ENCODE peak calls at places on chromosomes 2 and 18, in four cellular contexts. G, S, E and A are unnamed samples.
A peak's percentile ranks its signal among the peaks of the same experiment; 100 is the strongest.

GRCh38 chr2:241582328-241582727 is 23.8 kb downstream of the BOK start:
- DNase-seq in G (no peak), S (no peak), E (no peak), A (no peak)

GRCh38 chr2:28662468-28663095 is 89.0 kb upstream of the PPP1CB start:
- DNase-seq in G (no peak), S (peak; percentile 87), E (peak; percentile 82), A (no peak)

GRCh38 chr2:63192889-63193778 is 142.5 kb downstream of the OTX1 start:
- DNase-seq in G (no peak), S (no peak), E (no peak), A (no peak)

GRCh38 chr2:65991864-65992554 is 442.9 kb upstream of the MEIS1 start:
- DNase-seq in G (no peak), S (no peak), E (no peak), A (no peak)

GRCh38 chr2:54838585-54839035 is 115.1 kb downstream of the EML6 start:
- DNase-seq in G (peak; percentile 63), S (peak; percentile 36), E (peak; percentile 59), A (peak; percentile 28)

GRCh38 chr2:165239230-165239629 is at the start of gene SCN2A:
- DNase-seq in G (peak; percentile 5), S (no peak), E (no peak), A (no peak)

GRCh38 chr2:113198790-113199612 is 25.2 kb downstream of the PSD4 start:
- DNase-seq in G (peak; percentile 93), S (no peak), E (peak; percentile 51), A (peak; percentile 84)

GRCh38 chr2:176088048-176088936 is 4.2 kb upstream of the HOXD13 start:
- DNase-seq in G (peak; percentile 43), S (no peak), E (peak; percentile 51), A (peak; percentile 59)

GRCh38 chr2:196479350-196479749 is 160.2 kb upstream of the CCDC150 start:
- DNase-seq in G (no peak), S (no peak), E (peak; percentile 34), A (no peak)

GRCh38 chr2:156464106-156464505 is 27.9 kb downstream of the GPD2 start:
- DNase-seq in G (no peak), S (no peak), E (no peak), A (no peak)

GRCh38 chr2:9767656-9768281 is 75.5 kb upstream of the TAF1B start:
- DNase-seq in G (no peak), S (no peak), E (no peak), A (no peak)

GRCh38 chr2:47057732-47058012 is 97.4 kb downstream of the STPG4 start:
- DNase-seq in G (no peak), S (no peak), E (no peak), A (no peak)

GRCh38 chr2:127735044-127735443 is 33.7 kb downstream of the SFT2D3 start:
- DNase-seq in G (no peak), S (no peak), E (no peak), A (no peak)

GRCh38 chr18:64164883-64165282 is 16.0 kb upstream of the LINC00305 start:
- DNase-seq in G (no peak), S (no peak), E (no peak), A (no peak)

GRCh38 chr18:73147591-73147990 is 279.8 kb upstream of the NETO1 start:
- DNase-seq in G (no peak), S (no peak), E (no peak), A (no peak)

GRCh38 chr2:215870088-215870490 is 143.3 kb downstream of the MREG start:
- DNase-seq in G (peak; percentile 38), S (no peak), E (peak; percentile 40), A (peak; percentile 22)

GRCh38 chr2:113910110-113910717 is 20.3 kb downstream of the ACTR3 start:
- DNase-seq in G (no peak), S (no peak), E (no peak), A (no peak)

GRCh38 chr2:236825989-236826510 is 256.4 kb downstream of the ACKR3 start:
- DNase-seq in G (no peak), S (no peak), E (no peak), A (no peak)

GRCh38 chr2:237400199-237400598 is 13.8 kb downstream of the COL6A3 start:
- DNase-seq in G (no peak), S (no peak), E (no peak), A (no peak)

GRCh38 chr2:177255227-177255601 is 9.3 kb downstream of the NFE2L2 start:
- DNase-seq in G (no peak), S (no peak), E (no peak), A (no peak)

GRCh38 chr2:177253704-177254103 is 10.8 kb downstream of the NFE2L2 start:
- DNase-seq in G (no peak), S (no peak), E (no peak), A (no peak)

GRCh38 chr2:177254433-177255226 is 9.9 kb downstream of the NFE2L2 start:
- DNase-seq in G (no peak), S (no peak), E (no peak), A (peak; percentile 31)

GRCh38 chr2:177251165-177251542 is 13.4 kb downstream of the NFE2L2 start:
- DNase-seq in G (no peak), S (no peak), E (no peak), A (no peak)

GRCh38 chr2:177252808-177253531 is 11.6 kb downstream of the NFE2L2 start:
- DNase-seq in G (no peak), S (no peak), E (no peak), A (no peak)
- H3K4me1 ChIP-seq in G (peaks cover 53% of the 10 kb centered on the region), S (peaks cover 81% of the 10 kb centered on the region), E (peaks cover 81% of the 10 kb centered on the region), A (peaks cover 100% of the 10 kb centered on the region)

GRCh38 chr2:137659616-137660015 is 304.7 kb upstream of the HNMT start:
- DNase-seq in G (peak; percentile 1), S (no peak), E (no peak), A (no peak)
- TF ChIP-seq CTCF in G (no peak), S (no peak), E (no peak), A (no peak)

DNA sequence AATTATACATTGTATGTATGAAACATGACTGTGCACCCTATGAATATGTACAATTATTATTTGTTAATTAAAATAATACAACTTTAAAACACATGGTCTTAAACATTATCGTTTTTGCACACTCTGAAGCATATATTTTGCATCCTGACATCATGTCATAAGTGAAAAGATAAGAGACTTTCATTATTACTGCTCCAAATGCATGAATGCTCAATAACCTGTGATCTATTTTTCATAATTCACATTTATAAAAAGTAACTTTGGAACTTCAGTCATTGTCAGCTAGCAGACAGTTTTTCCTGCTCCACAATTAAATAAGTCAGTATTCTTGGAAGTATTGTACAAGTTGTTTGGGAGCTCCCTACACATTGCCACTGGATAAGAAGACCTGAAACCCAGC is 1.3 kb upstream of the ITPRIPL1 start:
- DNase-seq in G (no peak), S (no peak), E (no peak), A (no peak)
- H3K4me1 ChIP-seq in G (peaks cover 22% of the 10 kb centered on the region), S (peaks cover 5% of the 10 kb centered on the region), E (peaks cover 19% of the 10 kb centered on the region), A (peaks cover 2% of the 10 kb centered on the region)

DNA sequence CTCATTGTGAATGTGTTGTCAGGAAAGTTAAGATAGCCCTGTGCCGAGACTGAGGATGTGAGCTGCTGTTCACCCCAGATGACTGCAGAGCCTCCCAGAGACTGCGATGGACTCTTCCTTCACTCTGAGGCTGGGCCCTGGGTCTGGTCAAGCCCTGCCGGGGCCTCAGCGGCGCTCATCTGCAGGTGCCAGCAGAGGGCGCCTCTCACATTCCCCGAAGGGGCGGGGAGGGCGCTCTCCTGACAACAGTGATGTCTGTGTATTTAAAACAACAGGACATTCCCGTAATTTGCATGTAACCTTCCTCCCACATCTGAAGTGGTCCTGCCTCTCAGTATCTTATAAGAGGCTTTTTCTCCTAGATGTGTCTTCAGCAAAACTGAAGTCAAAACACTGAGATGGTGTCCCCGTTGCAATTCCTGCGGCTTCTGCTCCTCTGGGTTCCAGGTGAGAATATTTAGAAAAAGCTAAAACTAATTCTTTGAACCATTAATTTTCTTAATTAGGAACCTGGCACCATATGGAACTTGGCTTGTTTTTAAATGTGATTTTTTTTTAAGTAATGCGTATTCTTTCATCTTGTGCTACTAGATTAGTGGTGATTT is 1377.9 kb downstream of the RPIA start:
- DNase-seq in G (peak; percentile 29), S (no peak), E (no peak), A (peak; percentile 16)
- TF ChIP-seq CTCF in G (peak; percentile 54), S (no peak), E (no peak), A (peak; percentile 41)

GRCh38 chr2:101517753-101518152 is 42.8 kb upstream of the RFX8 start:
- DNase-seq in G (peak; percentile 29), S (no peak), E (no peak), A (no peak)

GRCh38 chr2:101516833-101517690 is 42.1 kb upstream of the RFX8 start:
- DNase-seq in G (peak; percentile 53), S (no peak), E (no peak), A (no peak)

GRCh38 chr2:101520246-101520645 is 45.3 kb upstream of the RFX8 start:
- DNase-seq in G (no peak), S (no peak), E (no peak), A (no peak)

GRCh38 chr2:101519173-101519492 is 44.2 kb upstream of the RFX8 start:
- DNase-seq in G (no peak), S (no peak), E (no peak), A (no peak)

DNA sequence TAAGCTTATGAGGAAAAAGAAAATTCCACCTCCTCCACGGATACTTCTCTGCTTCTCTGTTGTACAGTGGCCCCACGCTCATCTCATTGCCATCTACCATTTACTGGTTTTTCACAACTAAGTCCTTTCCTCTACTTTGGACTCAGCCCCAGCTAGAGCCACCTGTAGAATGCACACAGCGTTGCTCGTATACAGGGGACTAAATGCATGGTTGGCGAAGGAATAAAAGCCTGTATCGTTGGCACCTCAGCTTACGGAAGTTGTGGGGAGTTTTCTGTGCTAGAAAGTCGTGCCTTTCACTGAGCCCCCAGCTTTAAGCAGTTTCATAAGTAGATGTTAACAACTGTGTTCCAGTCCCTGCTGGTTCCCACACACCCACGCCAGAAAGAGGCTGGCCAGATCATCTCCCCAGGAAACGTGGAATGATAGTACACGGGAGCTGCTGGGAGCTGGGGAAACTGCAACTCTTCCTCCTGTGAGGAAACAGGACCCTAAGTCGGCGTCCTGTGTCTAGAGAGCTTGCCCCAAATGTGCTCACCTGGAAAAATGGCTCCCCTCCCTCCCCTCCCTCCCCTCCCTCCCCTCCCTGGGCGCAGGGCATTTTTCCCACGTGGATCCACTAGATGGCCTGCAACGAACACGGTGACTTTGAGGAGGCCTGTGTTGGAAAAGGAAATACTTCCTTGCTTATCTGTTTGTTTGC is 43.7 kb upstream of the RFX8 start:
- DNase-seq in G (peak; percentile 52), S (no peak), E (no peak), A (peak; percentile 39)
- H3K4me1 ChIP-seq in G (peaks cover 55% of the 10 kb centered on the region), S (peaks cover 5% of the 10 kb centered on the region), E (peaks cover 9% of the 10 kb centered on the region), A (peaks cover 30% of the 10 kb centered on the region)

GRCh38 chr2:239137165-239137889 is 263.5 kb downstream of the HDAC4 start:
- DNase-seq in G (no peak), S (no peak), E (no peak), A (no peak)

GRCh38 chr2:239136762-239137161 is 264.1 kb downstream of the HDAC4 start:
- DNase-seq in G (no peak), S (no peak), E (no peak), A (no peak)

GRCh38 chr2:239139101-239139500 is 261.7 kb downstream of the HDAC4 start:
- DNase-seq in G (no peak), S (no peak), E (no peak), A (no peak)

GRCh38 chr2:239138610-239139009 is 262.2 kb downstream of the HDAC4 start:
- DNase-seq in G (no peak), S (no peak), E (no peak), A (no peak)

DNA sequence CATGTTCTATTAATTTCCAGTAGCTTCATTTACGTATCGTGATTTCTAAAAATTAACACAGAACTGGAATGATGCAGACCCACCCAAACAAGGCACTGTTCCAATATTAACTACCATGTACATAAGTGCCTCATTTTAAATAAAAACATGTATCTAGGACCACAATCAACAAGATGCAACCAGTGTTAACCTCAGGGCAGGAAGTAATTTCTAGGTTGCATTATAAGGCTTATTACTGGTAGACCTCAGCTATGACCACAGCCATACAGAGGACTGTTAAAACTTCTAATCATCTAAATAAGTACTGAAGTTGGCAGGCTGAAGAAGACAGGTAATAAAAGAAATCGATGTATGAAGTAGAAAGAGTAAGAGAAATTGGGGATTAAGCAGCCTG is 262.9 kb downstream of the HDAC4 start:
- DNase-seq in G (no peak), S (no peak), E (no peak), A (no peak)
- TF ChIP-seq CTCF in G (no peak), S (no peak), E (no peak), A (no peak)